ENCODE peak calls at places on chromosomes 4 and X, in seven cellular contexts. L, D, M, P, Y, F and K are unnamed samples. For H3K36me3 and H3K27me3, the result is how much of the 10 kb centered on the place peaks cover.

GRCh38 chr4:168319486-168320019 is 1.0 kb upstream of the DDX60 start:
- DNase-seq in L (no peak), D (no peak), M (no peak), P (peak), Y (no peak), F (no peak), K (no peak)

GRCh38 chr4:176125063-176125462 is 59.4 kb downstream of the WDR17 start:
- DNase-seq in L (no peak), D (no peak), M (no peak), P (no peak), Y (no peak), F (no peak), K (no peak)

GRCh38 chr4:48683784-48684666 is 96.1 kb downstream of the FRYL start:
- DNase-seq in L (no peak), D (no peak), M (no peak), P (no peak), Y (no peak), F (no peak), K (no peak)

GRCh38 chrX:19627081-19627480 is 111.8 kb upstream of the MAP3K15 start:
- DNase-seq in L (no peak), D (no peak), M (peak), P (no peak), Y (no peak), F (no peak), K (no peak)

GRCh38 chr4:155722816-155723499 is 35.9 kb upstream of the GUCY1B1 start:
- DNase-seq in L (no peak), D (no peak), M (no peak), P (no peak), Y (no peak), F (no peak), K (no peak)

GRCh38 chr4:8851321-8852117 is 20.1 kb downstream of the HMX1 start:
- DNase-seq in L (no peak), D (no peak), M (no peak), P (no peak), Y (no peak), F (no peak), K (no peak)

GRCh38 chr4:113837397-113837796 is 75.9 kb upstream of the CAMK2D start:
- DNase-seq in L (no peak), D (no peak), M (no peak), P (no peak), Y (no peak), F (no peak), K (no peak)

GRCh38 chrX:151505796-151506195 is 57.7 kb upstream of the PASD1 start:
- DNase-seq in L (no peak), D (peak), M (no peak), P (peak), Y (no peak), F (no peak), K (no peak)

GRCh38 chrX:77389891-77390290 is 57.3 kb upstream of the FGF16 start:
- DNase-seq in L (no peak), D (no peak), M (no peak), P (no peak), Y (no peak), F (no peak), K (no peak)

GRCh38 chr4:121192013-121192412 is 27.9 kb upstream of the TNIP3 start:
- DNase-seq in L (no peak), D (no peak), M (no peak), P (no peak), Y (no peak), F (no peak), K (no peak)

GRCh38 chr4:173490817-173491518 is 39.1 kb downstream of the HAND2 start:
- DNase-seq in L (no peak), D (no peak), M (no peak), P (no peak), Y (no peak), F (no peak), K (no peak)

GRCh38 chr4:184756399-184756798 is 22.5 kb upstream of the CENPU start:
- DNase-seq in L (no peak), D (peak), M (no peak), P (no peak), Y (peak), F (no peak), K (no peak)
- H3K27ac ChIP-seq in L (no peak), D (no peak), M (peak), P (no peak), Y (peak), F (no peak), K (peak)

GRCh38 chrX:38660395-38661179 is 99.2 kb downstream of the TSPAN7 start:
- DNase-seq in L (no peak), D (no peak), M (no peak), P (no peak), Y (no peak), F (no peak), K (no peak)
- H3K36me3 ChIP-seq in L (under half), D (under half), M (under half), P (under half), Y (under half), F (under half), K (under half)

GRCh38 chr4:46388860-46389259 is 1.1 kb downstream of the GABRA2 start:
- DNase-seq in L (no peak), D (no peak), M (no peak), P (no peak), Y (no peak), F (no peak), K (no peak)

GRCh38 chr4:46389301-46389761 is 597 bp downstream of the GABRA2 start:
- DNase-seq in L (no peak), D (no peak), M (no peak), P (peak), Y (no peak), F (no peak), K (no peak)

GRCh38 chr4:46390353-46391058 is 578 bp upstream of the GABRA2 start:
- DNase-seq in L (no peak), D (no peak), M (no peak), P (peak), Y (no peak), F (no peak), K (no peak)

GRCh38 chr4:46386570-46386969 is 3.4 kb downstream of the GABRA2 start:
- DNase-seq in L (no peak), D (no peak), M (no peak), P (peak), Y (no peak), F (no peak), K (no peak)

DNA sequence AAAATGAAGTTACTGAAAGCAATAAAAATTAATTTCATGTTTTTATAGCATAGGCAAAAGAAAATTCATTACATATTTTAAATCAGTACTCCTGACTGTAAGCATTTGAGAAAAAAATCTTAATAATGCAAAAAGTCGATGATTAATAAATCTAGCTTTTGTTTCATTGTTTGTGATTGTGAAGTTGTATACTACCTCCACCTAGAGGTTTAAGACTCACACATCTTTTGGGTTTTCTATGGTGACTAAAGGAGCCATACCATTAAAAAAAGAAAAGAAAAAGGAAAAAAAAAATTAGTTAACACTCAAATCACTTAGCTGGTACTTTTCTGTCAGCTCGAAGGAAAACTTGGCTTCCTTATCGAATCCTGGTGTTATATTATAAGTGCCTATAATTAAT is 2.0 kb downstream of the GABRA2 start:
- DNase-seq in L (no peak), D (no peak), M (no peak), P (peak), Y (no peak), F (no peak), K (no peak)
- H3K27me3 ChIP-seq in L (under half), D (under half), M (under half), P (half or more), Y (half or more), F (under half), K (half or more)

GRCh38 chrX:120629667-120630537 is at the start of gene C1GALT1C1:
- DNase-seq in L (peak), D (peak), M (peak), P (peak), Y (peak), F (peak), K (peak)
- H3K27ac ChIP-seq in L (peak), D (peak), M (peak), P (peak), Y (peak), F (peak), K (peak)

GRCh38 chrX:1389181-1389992 is 2.5 kb downstream of the SLC25A6 start:
- DNase-seq in L (peak), D (no peak), M (peak), P (no peak), Y (peak), F (no peak), K (no peak)
- H3K36me3 ChIP-seq in L (half or more), D (under half), M (half or more), P (under half), Y (half or more), F (half or more), K (half or more)

GRCh38 chrX:132470830-132471229 is 18.0 kb downstream of the MBNL3 start:
- DNase-seq in L (no peak), D (no peak), M (no peak), P (no peak), Y (no peak), F (no peak), K (no peak)

GRCh38 chrX:132470179-132470578 is 18.7 kb downstream of the MBNL3 start:
- DNase-seq in L (no peak), D (no peak), M (no peak), P (no peak), Y (no peak), F (no peak), K (no peak)

DNA sequence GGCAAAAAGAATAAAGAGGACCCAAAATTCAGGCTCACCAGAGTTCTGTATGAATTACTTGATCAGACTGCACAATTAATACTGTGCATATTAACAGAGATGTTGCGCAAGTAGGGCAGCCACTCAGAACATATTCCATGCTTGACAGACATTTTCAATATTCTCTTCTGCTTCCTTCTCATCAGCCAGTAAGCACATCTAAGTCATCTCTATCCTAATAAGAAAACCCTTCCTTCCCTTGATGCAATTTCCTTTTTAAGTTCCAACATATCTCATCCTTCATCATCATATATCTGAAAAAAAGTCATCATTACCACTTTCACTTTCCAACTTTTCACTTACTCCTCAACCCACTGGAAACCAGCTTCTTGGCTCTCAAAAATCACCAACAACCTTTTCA is 14.3 kb downstream of the MBNL3 start:
- DNase-seq in L (no peak), D (no peak), M (no peak), P (no peak), Y (no peak), F (no peak), K (no peak)
- H3K27me3 ChIP-seq in L (under half), D (under half), M (under half), P (under half), Y (under half), F (under half), K (under half)

GRCh38 chrX:51395474-51395806 is 62.8 kb downstream of the NUDT10 start:
- DNase-seq in L (no peak), D (no peak), M (no peak), P (no peak), Y (no peak), F (no peak), K (no peak)

GRCh38 chrX:51395807-51396728 is 63.4 kb downstream of the NUDT10 start:
- DNase-seq in L (peak), D (no peak), M (no peak), P (peak), Y (peak), F (peak), K (peak)
- H3K27ac ChIP-seq in L (peak), D (no peak), M (no peak), P (no peak), Y (peak), F (peak), K (no peak)